ENCODE peak calls at places on chromosomes 2 and 18, in nine cellular contexts. Z is SJCRH30, N is pancreas, R is A549, K is gastrocnemius medialis, B is adipocyte, S is tibial nerve, A is BJ, V is cardiac muscle cell. Q is an unnamed sample.

GRCh38 chr2:144357623-144358400 is 162.1 kb downstream of the ZEB2 start:
- DNase-seq in B (peak), Z (peak), A (peak), K (no peak), R (peak), S (no peak), V (no peak), N (no peak), Q (peak)

GRCh38 chr2:238505892-238506280 is 79.2 kb downstream of the ASB1 start:
- DNase-seq in R (no peak), Z (no peak), A (no peak), S (no peak), B (no peak), V (no peak), N (no peak), K (no peak), Q (no peak)

GRCh38 chr2:47307066-47307465 is 95.9 kb upstream of the MSH2 start:
- DNase-seq in R (no peak), K (no peak), B (peak), V (no peak), N (no peak), A (no peak), Z (peak), S (no peak), Q (no peak)

GRCh38 chr2:71699428-71699827 is 246.1 kb downstream of the DYSF start:
- DNase-seq in Z (no peak), S (no peak), K (no peak), B (no peak), V (no peak), N (no peak), R (no peak), A (no peak), Q (no peak)

GRCh38 chr2:30641765-30642341 is 165.4 kb downstream of the CAPN13 start:
- DNase-seq in Z (no peak), V (no peak), N (no peak), B (no peak), A (no peak), S (no peak), R (no peak), K (no peak), Q (no peak)

GRCh38 chr18:4157339-4157738 is 297.8 kb downstream of the DLGAP1 start:
- DNase-seq in Z (no peak), S (no peak), A (no peak), B (no peak), K (no peak), N (no peak), V (no peak), R (no peak), Q (no peak)

GRCh38 chr2:72367530-72368225 is 220.0 kb upstream of the CYP26B1 start:
- DNase-seq in R (peak), B (peak), Z (peak), V (peak), A (peak), K (peak), N (peak), S (no peak), Q (peak)

GRCh38 chr2:36397040-36397616 is 41.5 kb downstream of the CRIM1 start:
- DNase-seq in Z (no peak), A (no peak), K (no peak), N (no peak), V (no peak), S (no peak), R (no peak), B (no peak), Q (no peak)

GRCh38 chr2:196453613-196454047 is 185.9 kb upstream of the CCDC150 start:
- DNase-seq in A (no peak), Z (peak), K (no peak), B (peak), S (no peak), N (no peak), R (peak), V (peak), Q (peak)

GRCh38 chr2:180456811-180457210 is 449.7 kb upstream of the CWC22 start:
- DNase-seq in S (no peak), Z (no peak), K (no peak), A (no peak), R (no peak), B (no peak), N (no peak), V (no peak), Q (peak)

GRCh38 chr2:25275575-25275965 is 66.2 kb downstream of the DNMT3A start:
- DNase-seq in N (no peak), Z (no peak), A (no peak), S (no peak), R (no peak), V (no peak), K (no peak), B (no peak), Q (no peak)

GRCh38 chr2:86764661-86765307 is 25.9 kb downstream of the CD8A start:
- DNase-seq in N (no peak), S (no peak), Z (peak), B (peak), R (peak), K (no peak), A (no peak), V (peak), Q (peak)

GRCh38 chr2:191917967-191918651 is 71.2 kb upstream of the CAVIN2 start:
- DNase-seq in R (no peak), B (no peak), Z (no peak), S (no peak), V (no peak), N (no peak), A (no peak), K (no peak), Q (no peak)

GRCh38 chr2:237418300-237418699 is 4.3 kb upstream of the COL6A3 start:
- DNase-seq in K (no peak), R (no peak), B (peak), Z (no peak), V (no peak), A (no peak), N (no peak), S (no peak), Q (peak)

GRCh38 chr2:17879137-17879912 is 858 bp downstream of the KCNS3 start:
- DNase-seq in Z (peak), K (peak), A (no peak), V (peak), R (peak), N (peak), S (no peak), B (peak), Q (peak)
- H3K4me3 ChIP-seq in Z (peak), K (peak), A (peak), V (peak), R (peak), N (peak), S (peak), B (peak), Q (peak)

DNA sequence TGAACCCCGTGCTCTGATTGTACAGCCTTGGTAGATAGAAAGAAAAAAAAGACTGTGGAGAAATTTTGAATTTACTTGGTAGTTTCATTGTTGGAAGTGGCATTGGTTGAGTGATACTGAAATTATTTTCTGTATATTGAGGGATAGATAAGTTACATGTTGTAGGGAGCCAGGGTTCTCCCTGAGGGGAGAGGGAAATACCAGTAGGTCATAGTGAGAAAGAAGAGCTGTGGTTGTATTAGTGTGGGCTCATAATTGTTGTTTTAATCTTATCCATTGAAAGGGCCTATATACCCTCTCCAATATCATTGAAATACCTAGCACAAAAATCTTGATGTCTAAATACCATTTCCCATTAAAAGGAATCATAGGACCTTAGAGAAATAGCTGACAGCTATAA is 16.9 kb upstream of the RAB31 start:
- DNase-seq in K (no peak), V (no peak), Z (no peak), S (no peak), N (no peak), R (no peak), A (no peak), B (no peak), Q (no peak)
- H3K4me3 ChIP-seq in K (no peak), V (no peak), Z (no peak), S (no peak), N (no peak), R (no peak), A (no peak), B (no peak), Q (no peak)

GRCh38 chr2:190499273-190499672 is 35.2 kb downstream of the NEMP2 start:
- DNase-seq in A (no peak), N (no peak), Z (no peak), K (no peak), S (no peak), R (no peak), V (no peak), B (no peak), Q (peak)

GRCh38 chr2:190503088-190503487 is 31.4 kb downstream of the NEMP2 start:
- DNase-seq in A (no peak), N (no peak), R (no peak), S (no peak), K (no peak), B (no peak), V (no peak), Z (no peak), Q (no peak)

GRCh38 chr2:190501231-190501630 is 33.3 kb downstream of the NEMP2 start:
- DNase-seq in V (no peak), R (no peak), N (no peak), B (no peak), K (no peak), A (no peak), Z (no peak), S (no peak), Q (no peak)

GRCh38 chr2:190499976-190500588 is 34.4 kb downstream of the NEMP2 start:
- DNase-seq in Z (no peak), B (no peak), R (no peak), K (no peak), S (no peak), N (no peak), V (no peak), A (no peak), Q (no peak)

GRCh38 chr2:190501702-190502407 is 32.7 kb downstream of the NEMP2 start:
- DNase-seq in V (no peak), N (no peak), B (peak), A (no peak), R (no peak), S (no peak), K (no peak), Z (no peak), Q (no peak)
- H3K4me3 ChIP-seq in V (no peak), N (no peak), B (no peak), A (no peak), R (no peak), S (no peak), K (no peak), Z (no peak), Q (no peak)

GRCh38 chr2:27496357-27497287 is at the start of gene GCKR:
- DNase-seq in N (peak), B (peak), Z (no peak), K (no peak), S (no peak), A (no peak), V (no peak), R (peak), Q (no peak)
- H3K4me3 ChIP-seq in N (no peak), B (peak), Z (peak), K (no peak), S (no peak), A (no peak), V (no peak), R (no peak), Q (no peak)

GRCh38 chr18:7458873-7459272 is 108.2 kb upstream of the PTPRM start:
- DNase-seq in N (no peak), A (no peak), S (no peak), K (no peak), V (peak), Z (no peak), R (no peak), B (no peak), Q (no peak)

GRCh38 chr18:7454429-7454828 is 112.7 kb upstream of the PTPRM start:
- DNase-seq in S (no peak), N (no peak), A (no peak), R (no peak), K (no peak), V (no peak), B (no peak), Z (no peak), Q (no peak)

GRCh38 chr18:7464245-7464966 is 102.7 kb upstream of the PTPRM start:
- DNase-seq in V (no peak), S (no peak), R (no peak), A (no peak), Z (no peak), B (no peak), N (no peak), K (no peak), Q (no peak)

GRCh38 chr18:7457276-7457675 is 109.8 kb upstream of the PTPRM start:
- DNase-seq in V (no peak), S (no peak), K (no peak), N (no peak), R (no peak), Z (no peak), A (no peak), B (no peak), Q (no peak)

GRCh38 chr18:7459851-7460774 is 107.0 kb upstream of the PTPRM start:
- DNase-seq in R (no peak), S (no peak), A (no peak), K (no peak), Z (no peak), V (peak), B (no peak), N (no peak), Q (no peak)
- H3K4me3 ChIP-seq in R (no peak), S (peak), A (no peak), K (peak), Z (no peak), V (no peak), B (peak), N (no peak), Q (peak)

GRCh38 chr2:96148410-96149217 is 3.4 kb upstream of the DUSP2 start:
- DNase-seq in Z (peak), A (peak), S (no peak), V (peak), R (peak), K (no peak), B (peak), N (peak), Q (peak)

GRCh38 chr2:96146151-96146880 is 1.1 kb upstream of the DUSP2 start:
- DNase-seq in V (no peak), Z (peak), N (peak), R (no peak), A (no peak), B (no peak), S (no peak), K (no peak), Q (no peak)

GRCh38 chr2:96150007-96150406 is 4.8 kb upstream of the DUSP2 start:
- DNase-seq in Z (no peak), B (no peak), K (no peak), A (no peak), R (no peak), S (no peak), V (no peak), N (no peak), Q (no peak)

GRCh38 chr2:96146881-96147592 is 1.8 kb upstream of the DUSP2 start:
- DNase-seq in N (peak), R (no peak), A (no peak), B (no peak), V (no peak), Z (peak), S (no peak), K (no peak), Q (no peak)

DNA sequence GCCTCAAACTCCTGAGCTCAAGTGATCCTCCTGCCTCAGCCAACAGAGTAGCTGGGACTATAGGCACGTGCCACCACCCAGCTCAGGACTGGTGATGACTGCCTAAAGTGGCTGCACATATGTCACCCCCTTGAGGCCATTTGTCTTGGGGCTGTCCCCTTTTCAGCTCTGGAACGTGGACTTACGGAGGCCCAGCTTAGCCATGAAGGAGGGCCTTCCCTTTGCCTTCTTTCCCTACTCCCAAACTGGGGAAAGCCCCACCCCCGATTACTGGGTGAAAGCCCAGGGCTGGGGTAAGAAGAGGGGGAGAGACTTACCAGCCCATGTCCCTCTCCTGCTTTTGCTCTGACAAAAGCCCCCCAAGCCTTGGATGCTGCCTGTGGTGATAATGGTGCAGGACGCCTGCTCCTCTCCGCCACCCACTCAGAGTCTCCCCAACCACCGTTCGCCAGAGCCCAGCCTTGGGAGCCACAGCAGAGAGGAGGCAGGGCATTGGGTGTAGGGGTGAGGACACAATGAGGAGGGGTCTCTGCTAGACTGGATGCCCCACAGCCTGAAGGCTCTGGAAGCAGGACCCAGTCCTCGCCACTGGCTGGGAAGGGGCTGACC is 2.5 kb upstream of the DUSP2 start:
- DNase-seq in K (no peak), Z (peak), A (no peak), S (no peak), N (peak), R (no peak), B (no peak), V (peak), Q (no peak)
- H3K4me3 ChIP-seq in K (no peak), Z (peak), A (no peak), S (no peak), N (no peak), R (no peak), B (no peak), V (no peak), Q (no peak)

DNA sequence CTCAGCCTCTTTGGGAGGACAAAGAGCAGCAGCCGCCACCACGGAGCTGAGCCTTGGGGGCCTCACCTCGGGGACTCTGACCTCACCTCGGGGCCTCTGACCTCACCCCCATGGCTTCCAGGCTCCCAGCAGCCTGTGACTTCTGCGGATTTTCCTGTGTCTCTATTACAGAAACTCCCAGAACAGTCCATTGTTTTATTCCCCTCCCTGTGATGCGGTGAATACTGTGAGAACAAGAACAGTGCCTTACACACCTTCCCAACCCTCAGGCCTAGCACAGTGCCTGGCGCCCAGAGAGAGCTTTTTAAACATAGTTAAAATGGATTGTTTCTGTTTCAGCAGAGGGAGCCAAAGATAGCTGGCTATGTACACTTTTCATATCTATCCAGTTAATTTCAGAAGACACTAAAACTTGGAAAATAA is 63.7 kb downstream of the MBP start:
- DNase-seq in R (no peak), B (peak), V (no peak), S (no peak), Z (no peak), N (no peak), K (no peak), A (no peak), Q (no peak)
- H3K4me3 ChIP-seq in R (no peak), B (peak), V (no peak), S (no peak), Z (no peak), N (no peak), K (no peak), A (no peak), Q (no peak)

GRCh38 chr18:49071365-49071764 is 120.6 kb upstream of the SMAD7 start:
- DNase-seq in Z (no peak), V (no peak), N (no peak), S (no peak), R (no peak), B (no peak), K (no peak), A (no peak), Q (no peak)

GRCh38 chr18:49070552-49070951 is 119.8 kb upstream of the SMAD7 start:
- DNase-seq in R (no peak), A (no peak), B (peak), N (no peak), Z (no peak), V (no peak), S (no peak), K (no peak), Q (no peak)

GRCh38 chr18:49062832-49063226 is 112.1 kb upstream of the SMAD7 start:
- DNase-seq in S (no peak), N (no peak), A (no peak), B (no peak), R (no peak), V (no peak), Z (no peak), K (no peak), Q (no peak)

GRCh38 chr18:49071776-49072175 is 121.0 kb upstream of the SMAD7 start:
- DNase-seq in Z (no peak), A (no peak), R (no peak), S (no peak), N (no peak), V (no peak), B (no peak), K (no peak), Q (no peak)

GRCh38 chr18:49066977-49067556 is 116.3 kb upstream of the SMAD7 start:
- DNase-seq in S (no peak), R (no peak), A (no peak), N (no peak), Z (no peak), V (no peak), B (no peak), K (no peak), Q (no peak)
- H3K4me3 ChIP-seq in S (no peak), R (no peak), A (no peak), N (no peak), Z (no peak), V (no peak), B (no peak), K (no peak), Q (no peak)

DNA sequence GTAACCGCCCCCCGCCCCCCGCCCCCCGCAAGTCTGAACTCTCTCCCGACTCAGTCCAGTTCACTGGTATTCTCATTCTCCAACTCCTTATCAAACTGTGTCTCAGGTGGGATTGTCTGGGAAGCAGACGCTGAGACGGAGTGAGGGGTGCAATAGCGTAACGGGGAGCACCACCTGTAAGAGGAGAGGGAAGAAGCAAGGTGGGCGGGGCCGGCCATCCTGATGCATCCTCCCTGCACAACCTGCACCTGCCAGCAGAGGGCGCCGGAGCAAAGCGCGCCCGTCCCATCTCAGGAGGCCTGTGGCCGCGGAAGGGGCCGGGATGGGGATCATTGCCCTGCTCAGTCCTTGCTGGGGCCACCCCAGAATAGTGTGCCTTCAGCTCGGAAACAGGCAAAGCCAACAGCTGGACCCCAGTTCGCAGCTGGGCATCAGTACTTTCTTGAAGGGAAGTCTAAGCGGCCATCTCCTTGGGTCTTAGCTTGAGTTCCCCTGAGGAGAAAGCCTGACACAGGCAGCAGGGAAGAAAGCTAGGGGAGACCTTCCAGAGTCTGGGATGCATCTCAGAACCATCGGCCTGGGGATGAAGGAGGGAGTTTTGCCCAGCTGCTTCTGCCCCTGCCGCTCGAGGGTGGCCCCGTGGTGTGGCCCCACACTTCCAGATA is 208.0 kb downstream of the TFCP2L1 start:
- DNase-seq in S (peak), B (peak), N (peak), R (peak), K (peak), V (peak), Z (peak), A (no peak), Q (peak)
- H3K4me3 ChIP-seq in S (no peak), B (no peak), N (no peak), R (no peak), K (no peak), V (no peak), Z (no peak), A (no peak), Q (no peak)

GRCh38 chr2:98702127-98702802 is 28.7 kb downstream of the MGAT4A start:
- DNase-seq in R (no peak), V (peak), S (no peak), Z (no peak), K (no peak), B (no peak), A (no peak), N (peak), Q (no peak)
- H3K4me3 ChIP-seq in R (no peak), V (no peak), S (no peak), Z (no peak), K (no peak), B (no peak), A (no peak), N (peak), Q (no peak)

Q was measured in fibroblast of villous mesenchyme.